ENCODE peak calls at places on chromosomes 16 and 17, in seven cellular contexts. One of them, this sample, is unnamed.

GRCh38 chr16:64440421-64440831 is 681.4 kb downstream of the CDH11 start:
- DNase-seq in astrocyte of the spinal cord: peak
- DNase-seq in hepatocyte: peak
- DNase-seq in CD8-positive, alpha-beta T cell: no peak
- DNase-seq in AG04450: peak
- DNase-seq in psoas muscle: peak
- DNase-seq in fibroblast of lung: peak
- DNase-seq in this sample: peak

GRCh38 chr16:66703359-66704215 is 7.0 kb upstream of the CMTM4 start:
- DNase-seq in fibroblast of lung: peak
- DNase-seq in hepatocyte: no peak
- DNase-seq in astrocyte of the spinal cord: no peak
- DNase-seq in psoas muscle: no peak
- DNase-seq in CD8-positive, alpha-beta T cell: no peak
- DNase-seq in AG04450: no peak
- DNase-seq in this sample: no peak

GRCh38 chr16:64162613-64163375 is 959.1 kb downstream of the CDH11 start:
- DNase-seq in astrocyte of the spinal cord: no peak
- DNase-seq in AG04450: no peak
- DNase-seq in CD8-positive, alpha-beta T cell: no peak
- DNase-seq in fibroblast of lung: no peak
- DNase-seq in hepatocyte: no peak
- DNase-seq in psoas muscle: no peak
- DNase-seq in this sample: no peak

GRCh38 chr17:3913531-3914318 is 2.5 kb downstream of the P2RX1 start:
- DNase-seq in AG04450: peak
- DNase-seq in CD8-positive, alpha-beta T cell: peak
- DNase-seq in psoas muscle: peak
- DNase-seq in astrocyte of the spinal cord: peak
- DNase-seq in fibroblast of lung: peak
- DNase-seq in hepatocyte: peak
- DNase-seq in this sample: no peak

GRCh38 chr16:88705076-88705684 is 1.0 kb downstream of the RNF166 start:
- DNase-seq in psoas muscle: no peak
- DNase-seq in hepatocyte: no peak
- DNase-seq in fibroblast of lung: peak
- DNase-seq in AG04450: no peak
- DNase-seq in astrocyte of the spinal cord: no peak
- DNase-seq in CD8-positive, alpha-beta T cell: no peak
- DNase-seq in this sample: no peak

GRCh38 chr17:35257080-35257701 is 14.3 kb downstream of the SLFN5 start:
- DNase-seq in CD8-positive, alpha-beta T cell: no peak
- DNase-seq in fibroblast of lung: peak
- DNase-seq in hepatocyte: no peak
- DNase-seq in psoas muscle: no peak
- DNase-seq in astrocyte of the spinal cord: peak
- DNase-seq in AG04450: no peak
- DNase-seq in this sample: no peak

GRCh38 chr16:57723170-57723569 is 12.4 kb upstream of the KATNB1 start:
- DNase-seq in fibroblast of lung: no peak
- DNase-seq in psoas muscle: no peak
- DNase-seq in astrocyte of the spinal cord: no peak
- DNase-seq in AG04450: no peak
- DNase-seq in CD8-positive, alpha-beta T cell: no peak
- DNase-seq in hepatocyte: no peak
- DNase-seq in this sample: no peak

GRCh38 chr16:58488531-58488930 is 11.4 kb upstream of the NDRG4 start:
- DNase-seq in AG04450: no peak
- DNase-seq in astrocyte of the spinal cord: no peak
- DNase-seq in psoas muscle: no peak
- DNase-seq in hepatocyte: no peak
- DNase-seq in CD8-positive, alpha-beta T cell: no peak
- DNase-seq in fibroblast of lung: no peak
- DNase-seq in this sample: no peak

GRCh38 chr16:27449434-27450188 is 47.6 kb downstream of the IL21R start:
- DNase-seq in psoas muscle: no peak
- DNase-seq in astrocyte of the spinal cord: no peak
- DNase-seq in AG04450: no peak
- DNase-seq in hepatocyte: no peak
- DNase-seq in CD8-positive, alpha-beta T cell: peak
- DNase-seq in fibroblast of lung: no peak
- DNase-seq in this sample: no peak

GRCh38 chr17:79296290-79296689 is 221.7 kb downstream of the ENGASE start:
- DNase-seq in CD8-positive, alpha-beta T cell: no peak
- DNase-seq in hepatocyte: no peak
- DNase-seq in astrocyte of the spinal cord: no peak
- DNase-seq in psoas muscle: no peak
- DNase-seq in AG04450: no peak
- DNase-seq in fibroblast of lung: no peak
- DNase-seq in this sample: no peak
- TF ChIP-seq CTCF in CD8-positive, alpha-beta T cell: no peak
- TF ChIP-seq CTCF in hepatocyte: no peak
- TF ChIP-seq CTCF in astrocyte of the spinal cord: no peak
- TF ChIP-seq CTCF in psoas muscle: no peak
- TF ChIP-seq CTCF in AG04450: no peak
- TF ChIP-seq CTCF in fibroblast of lung: no peak
- TF ChIP-seq CTCF in this sample: no peak

GRCh38 chr17:48149174-48150106 is 41.9 kb downstream of the SNX11 start:
- DNase-seq in AG04450: no peak
- DNase-seq in CD8-positive, alpha-beta T cell: no peak
- DNase-seq in psoas muscle: no peak
- DNase-seq in hepatocyte: no peak
- DNase-seq in astrocyte of the spinal cord: no peak
- DNase-seq in fibroblast of lung: no peak
- DNase-seq in this sample: no peak
- TF ChIP-seq CTCF in AG04450: no peak
- TF ChIP-seq CTCF in CD8-positive, alpha-beta T cell: no peak
- TF ChIP-seq CTCF in psoas muscle: no peak
- TF ChIP-seq CTCF in hepatocyte: no peak
- TF ChIP-seq CTCF in astrocyte of the spinal cord: no peak
- TF ChIP-seq CTCF in fibroblast of lung: no peak
- TF ChIP-seq CTCF in this sample: no peak

GRCh38 chr16:29198231-29198630 is 208.3 kb downstream of the NPIPB11 start:
- DNase-seq in astrocyte of the spinal cord: no peak
- DNase-seq in hepatocyte: no peak
- DNase-seq in psoas muscle: no peak
- DNase-seq in CD8-positive, alpha-beta T cell: no peak
- DNase-seq in AG04450: no peak
- DNase-seq in fibroblast of lung: no peak
- DNase-seq in this sample: no peak

GRCh38 chr16:29192329-29193247 is 207.7 kb downstream of the LAT start:
- DNase-seq in CD8-positive, alpha-beta T cell: no peak
- DNase-seq in psoas muscle: no peak
- DNase-seq in astrocyte of the spinal cord: no peak
- DNase-seq in AG04450: no peak
- DNase-seq in hepatocyte: no peak
- DNase-seq in fibroblast of lung: no peak
- DNase-seq in this sample: no peak
- TF ChIP-seq CTCF in CD8-positive, alpha-beta T cell: no peak
- TF ChIP-seq CTCF in psoas muscle: no peak
- TF ChIP-seq CTCF in astrocyte of the spinal cord: peak
- TF ChIP-seq CTCF in AG04450: peak
- TF ChIP-seq CTCF in hepatocyte: no peak
- TF ChIP-seq CTCF in fibroblast of lung: peak
- TF ChIP-seq CTCF in this sample: peak

GRCh38 chr17:65455154-65455971 is 106.1 kb downstream of the AXIN2 start:
- DNase-seq in hepatocyte: no peak
- DNase-seq in psoas muscle: no peak
- DNase-seq in AG04450: no peak
- DNase-seq in fibroblast of lung: no peak
- DNase-seq in CD8-positive, alpha-beta T cell: no peak
- DNase-seq in astrocyte of the spinal cord: no peak
- DNase-seq in this sample: no peak

GRCh38 chr17:65457635-65458257 is 103.7 kb downstream of the AXIN2 start:
- DNase-seq in hepatocyte: no peak
- DNase-seq in fibroblast of lung: no peak
- DNase-seq in AG04450: no peak
- DNase-seq in CD8-positive, alpha-beta T cell: no peak
- DNase-seq in astrocyte of the spinal cord: no peak
- DNase-seq in psoas muscle: no peak
- DNase-seq in this sample: no peak

GRCh38 chr17:65457183-65457582 is 104.3 kb downstream of the AXIN2 start:
- DNase-seq in astrocyte of the spinal cord: no peak
- DNase-seq in CD8-positive, alpha-beta T cell: no peak
- DNase-seq in hepatocyte: no peak
- DNase-seq in AG04450: no peak
- DNase-seq in psoas muscle: no peak
- DNase-seq in fibroblast of lung: no peak
- DNase-seq in this sample: no peak

GRCh38 chr17:65456368-65457151 is 104.9 kb downstream of the AXIN2 start:
- DNase-seq in hepatocyte: no peak
- DNase-seq in psoas muscle: no peak
- DNase-seq in AG04450: no peak
- DNase-seq in astrocyte of the spinal cord: no peak
- DNase-seq in CD8-positive, alpha-beta T cell: no peak
- DNase-seq in fibroblast of lung: no peak
- DNase-seq in this sample: no peak

DNA sequence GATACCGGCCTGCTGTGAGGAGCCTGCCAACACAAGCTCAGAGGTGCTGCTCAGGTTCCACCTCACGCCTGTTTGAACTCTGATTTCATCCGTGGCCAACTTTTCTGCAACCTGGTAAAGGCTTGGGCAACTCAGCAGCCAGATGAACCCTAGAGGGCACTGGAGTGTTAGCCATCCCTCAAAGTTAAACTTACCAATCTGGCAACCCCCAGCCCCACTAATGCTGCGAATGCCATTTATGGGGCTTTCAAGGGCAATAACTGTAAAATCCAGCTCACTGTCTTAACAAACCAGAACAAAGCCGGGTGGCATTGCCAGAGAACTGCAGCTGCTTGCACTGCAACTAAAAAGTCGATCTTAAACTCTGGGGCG is 105.5 kb downstream of the AXIN2 start:
- DNase-seq in AG04450: no peak
- DNase-seq in astrocyte of the spinal cord: peak
- DNase-seq in CD8-positive, alpha-beta T cell: no peak
- DNase-seq in hepatocyte: peak
- DNase-seq in psoas muscle: peak
- DNase-seq in fibroblast of lung: no peak
- DNase-seq in this sample: no peak
- TF ChIP-seq CTCF in AG04450: peak
- TF ChIP-seq CTCF in astrocyte of the spinal cord: peak
- TF ChIP-seq CTCF in CD8-positive, alpha-beta T cell: no peak
- TF ChIP-seq CTCF in hepatocyte: peak
- TF ChIP-seq CTCF in psoas muscle: peak
- TF ChIP-seq CTCF in fibroblast of lung: peak
- TF ChIP-seq CTCF in this sample: peak

This sample was measured in BJ.